ENCODE peak calls at places on chromosomes 16 and 17, in seven cellular contexts. M is thyroid gland, J is foreskin fibroblast, Z is Calu3, E is coronary artery, H is pancreas, B is fibroblast of pulmonary artery. R is an unnamed sample.

GRCh38 chr16:54283735-54284318 is 2.8 kb downstream of the IRX3 start:
- DNase-seq in M (no peak), J (no peak), Z (no peak), E (no peak), H (no peak), B (no peak), R (no peak)

GRCh38 chr17:36188891-36189306 is 7.7 kb downstream of the CCL3L1 start:
- DNase-seq in M (peak), J (no peak), Z (no peak), E (peak), H (no peak), B (no peak), R (no peak)

GRCh38 chr16:8855051-8855786 is 13.6 kb downstream of the CARHSP1 start:
- DNase-seq in M (no peak), J (no peak), Z (peak), E (no peak), H (no peak), B (no peak), R (no peak)

GRCh38 chr16:47533744-47534292 is 72.7 kb downstream of the PHKB start:
- DNase-seq in M (no peak), J (no peak), Z (no peak), E (no peak), H (no peak), B (no peak), R (no peak)

GRCh38 chr16:53784312-53784711 is 80.4 kb downstream of the FTO start:
- DNase-seq in M (no peak), J (no peak), Z (no peak), E (no peak), H (no peak), B (no peak), R (no peak)

GRCh38 chr17:76002100-76002499 is 1.4 kb downstream of the CDK3 start:
- DNase-seq in M (no peak), J (no peak), Z (no peak), E (no peak), H (no peak), B (no peak), R (no peak)

GRCh38 chr17:17835415-17836249 is 1.2 kb downstream of the SREBF1 start:
- DNase-seq in M (no peak), J (no peak), Z (no peak), E (no peak), H (no peak), B (no peak), R (no peak)

GRCh38 chr16:82183004-82183397 is 13.0 kb upstream of the MPHOSPH6 start:
- DNase-seq in M (no peak), J (no peak), Z (no peak), E (no peak), H (no peak), B (peak), R (no peak)

GRCh38 chr17:8376302-8377067 is at the start of gene KRABD2:
- DNase-seq in M (peak), J (peak), Z (peak), E (peak), H (peak), B (peak), R (peak)

GRCh38 chr16:77457046-77457445 is 22.2 kb upstream of the ADAMTS18 start:
- DNase-seq in M (no peak), J (no peak), Z (no peak), E (no peak), H (no peak), B (no peak), R (no peak)

GRCh38 chr17:76540381-76541300 is 797 bp downstream of the PRCD start:
- DNase-seq in M (peak), J (peak), Z (peak), E (peak), H (peak), B (peak), R (peak)

GRCh38 chr16:3458278-3458851 is 14.9 kb downstream of the NAA60 start:
- DNase-seq in M (peak), J (no peak), Z (peak), E (no peak), H (peak), B (peak), R (no peak)

GRCh38 chr17:27241346-27241946 is 52.5 kb upstream of the WSB1 start:
- DNase-seq in M (peak), J (no peak), Z (peak), E (no peak), H (no peak), B (peak), R (no peak)

GRCh38 chr17:33838281-33838680 is 416.8 kb upstream of the CCL2 start:
- DNase-seq in M (no peak), J (no peak), Z (no peak), E (no peak), H (no peak), B (no peak), R (no peak)

GRCh38 chr16:50653633-50654524 is 27.2 kb downstream of the SNX20 start:
- DNase-seq in M (no peak), J (no peak), Z (peak), E (no peak), H (peak), B (no peak), R (no peak)

GRCh38 chr17:28347261-28347891 is 10.0 kb downstream of the POLDIP2 start:
- DNase-seq in M (no peak), J (peak), Z (peak), E (no peak), H (peak), B (peak), R (peak)
- TF ChIP-seq CTCF in M (no peak), J (no peak), Z (no peak), E (no peak), H (no peak), B (no peak), R (no peak)

GRCh38 chr16:66932076-66932475 is 2.1 kb downstream of the CIAO2B start:
- DNase-seq in M (no peak), J (no peak), Z (no peak), E (no peak), H (no peak), B (no peak), R (no peak)
- TF ChIP-seq CTCF in M (no peak), J (no peak), Z (no peak), E (no peak), H (no peak), B (no peak), R (no peak)

GRCh38 chr17:82105882-82106696 is 8.1 kb upstream of the FASN start:
- DNase-seq in M (peak), J (peak), Z (peak), E (no peak), H (no peak), B (peak), R (no peak)
- TF ChIP-seq CTCF in M (no peak), J (peak), Z (peak), E (no peak), H (peak), B (peak), R (peak)

DNA sequence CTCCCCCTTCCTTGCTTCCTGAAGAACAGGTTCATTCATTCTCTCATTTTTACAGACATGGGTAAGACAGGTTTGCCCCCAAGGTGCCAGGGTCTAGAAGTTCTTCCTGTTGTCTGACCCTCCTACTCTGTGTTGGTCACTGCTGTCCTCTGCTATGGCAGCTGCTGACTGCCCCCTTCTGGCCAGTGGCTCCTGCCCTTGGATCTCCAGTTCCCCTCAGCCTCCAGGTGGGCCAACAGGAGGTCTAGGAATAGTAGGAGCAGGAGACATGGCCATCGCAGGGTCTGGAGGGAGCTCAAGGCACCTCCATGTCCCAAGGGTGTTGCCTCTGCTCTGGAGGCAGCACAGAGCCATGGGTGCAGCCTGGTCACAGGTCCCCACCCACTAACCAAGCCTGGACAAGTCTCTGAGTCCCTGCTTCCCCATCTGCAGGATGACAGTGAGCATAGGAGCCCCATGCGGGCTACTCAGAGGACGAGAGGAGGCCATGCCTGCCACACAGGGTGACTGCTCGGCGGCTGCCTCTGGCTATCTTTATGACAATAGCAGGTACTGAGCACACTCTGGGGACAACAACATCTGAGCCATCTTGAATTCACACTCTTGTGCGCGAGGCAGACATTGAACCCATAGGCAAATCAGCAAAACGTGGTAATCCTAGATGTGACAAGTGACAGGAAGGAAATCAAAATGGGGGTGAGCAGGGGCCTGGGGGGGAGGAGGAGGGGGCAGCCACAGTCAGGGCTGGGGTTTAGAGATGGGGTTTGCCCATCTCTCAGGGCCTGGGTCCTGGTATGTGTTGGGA is 27.0 kb upstream of the NXPH3 start:
- DNase-seq in M (no peak), J (peak), Z (peak), E (no peak), H (no peak), B (peak), R (no peak)
- TF ChIP-seq CTCF in M (no peak), J (peak), Z (peak), E (peak), H (no peak), B (peak), R (peak)

GRCh38 chr17:28682655-28683054 is 20.6 kb downstream of the SUPT6H start:
- DNase-seq in M (no peak), J (no peak), Z (no peak), E (no peak), H (no peak), B (no peak), R (no peak)

GRCh38 chr17:28685366-28685765 is 23.4 kb downstream of the SUPT6H start:
- DNase-seq in M (no peak), J (no peak), Z (no peak), E (no peak), H (no peak), B (no peak), R (no peak)

GRCh38 chr17:28688481-28688880 is 23.2 kb downstream of the PROCA1 start:
- DNase-seq in M (no peak), J (no peak), Z (no peak), E (no peak), H (no peak), B (no peak), R (no peak)

GRCh38 chr17:28686296-28686695 is 24.3 kb downstream of the SUPT6H start:
- DNase-seq in M (no peak), J (no peak), Z (no peak), E (no peak), H (no peak), B (no peak), R (no peak)

GRCh38 chr17:28684963-28685362 is 23.0 kb downstream of the SUPT6H start:
- DNase-seq in M (peak), J (peak), Z (no peak), E (no peak), H (no peak), B (peak), R (peak)
- TF ChIP-seq CTCF in M (no peak), J (no peak), Z (no peak), E (no peak), H (no peak), B (no peak), R (no peak)

GRCh38 chr17:66016231-66016630 is 175.7 kb downstream of the CEP112 start:
- DNase-seq in M (no peak), J (no peak), Z (no peak), E (no peak), H (no peak), B (no peak), R (no peak)

GRCh38 chr17:66018786-66019185 is 173.1 kb downstream of the CEP112 start:
- DNase-seq in M (no peak), J (no peak), Z (no peak), E (no peak), H (no peak), B (no peak), R (no peak)

GRCh38 chr17:66025551-66025950 is 166.4 kb downstream of the CEP112 start:
- DNase-seq in M (no peak), J (peak), Z (no peak), E (no peak), H (no peak), B (peak), R (no peak)

GRCh38 chr17:66021757-66022156 is 170.2 kb downstream of the CEP112 start:
- DNase-seq in M (no peak), J (no peak), Z (no peak), E (no peak), H (no peak), B (no peak), R (no peak)
- TF ChIP-seq CTCF in M (no peak), J (no peak), Z (no peak), E (no peak), H (no peak), B (no peak), R (peak)

GRCh38 chr16:30000768-30001631 is 5.0 kb downstream of the INO80E start:
- DNase-seq in M (no peak), J (no peak), Z (no peak), E (no peak), H (no peak), B (no peak), R (no peak)
- TF ChIP-seq CTCF in M (no peak), J (no peak), Z (no peak), E (no peak), H (no peak), B (no peak), R (no peak)

GRCh38 chr17:44557653-44558285 is 485 bp downstream of the FZD2 start:
- DNase-seq in M (peak), J (peak), Z (no peak), E (no peak), H (no peak), B (peak), R (no peak)

GRCh38 chr17:44558349-44559287 is 1.3 kb downstream of the FZD2 start:
- DNase-seq in M (no peak), J (no peak), Z (no peak), E (no peak), H (no peak), B (no peak), R (no peak)

GRCh38 chr17:44556854-44557606 is at the start of gene FZD2:
- DNase-seq in M (peak), J (peak), Z (peak), E (peak), H (peak), B (peak), R (peak)

GRCh38 chr17:44555056-44555455 is 2.2 kb upstream of the FZD2 start:
- DNase-seq in M (no peak), J (no peak), Z (no peak), E (no peak), H (no peak), B (no peak), R (no peak)

DNA sequence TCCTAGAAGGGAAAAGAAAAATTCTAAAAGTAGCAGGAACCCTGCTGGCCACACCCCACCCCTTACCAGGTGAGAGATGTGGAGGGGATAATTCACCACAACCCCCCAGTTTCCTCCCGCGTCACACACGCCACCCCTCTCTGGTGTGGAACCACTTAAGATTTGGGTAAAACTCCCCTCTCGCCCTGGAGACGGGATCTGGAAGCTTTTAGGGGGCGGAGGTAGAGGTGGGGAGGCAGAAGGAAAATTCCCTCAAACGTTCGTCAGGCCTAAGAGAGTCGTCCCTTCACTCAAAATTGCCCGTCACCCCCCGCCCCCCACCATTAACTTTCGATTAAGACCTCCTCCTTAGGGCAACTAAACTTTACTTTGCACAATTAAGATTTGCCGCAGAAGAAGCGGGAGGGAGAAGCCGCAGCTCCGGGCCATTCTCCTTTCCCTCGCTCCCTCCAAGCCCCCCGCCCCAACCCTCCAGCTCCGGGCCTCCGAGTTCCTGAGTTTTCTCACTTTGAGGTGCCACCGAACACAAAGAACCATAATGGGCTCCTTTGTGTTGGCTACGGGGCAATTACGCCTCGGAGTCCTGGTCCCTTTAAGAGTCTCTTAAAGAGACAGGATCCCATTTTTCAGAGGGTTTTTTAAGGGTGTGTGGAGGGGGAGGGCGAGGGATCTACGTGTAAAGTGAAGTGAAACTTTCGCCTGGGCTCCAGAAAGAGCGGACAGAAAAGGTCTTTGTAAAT is 1.0 kb upstream of the FZD2 start:
- DNase-seq in M (peak), J (peak), Z (peak), E (no peak), H (peak), B (peak), R (no peak)
- TF ChIP-seq CTCF in M (no peak), J (no peak), Z (no peak), E (no peak), H (no peak), B (no peak), R (no peak)

GRCh38 chr16:70582280-70582978 is 58.8 kb downstream of the SF3B3 start:
- DNase-seq in M (no peak), J (no peak), Z (no peak), E (no peak), H (no peak), B (no peak), R (no peak)
- TF ChIP-seq CTCF in M (no peak), J (no peak), Z (no peak), E (no peak), H (no peak), B (peak), R (peak)

R was measured in HFF-Myc.